ENCODE peak calls at places on chromosomes 4 and X, in seven cellular contexts. F is IMR-90, T is neuronal stem cell, E is mesenchymal stem cell, V is H9, Q is H1, B is trophoblast cell. D is an unnamed sample.

GRCh38 chr4:24236532-24236931 is 346.7 kb upstream of the PPARGC1A start:
- DNase-seq in V (no peak), B (no peak), T (no peak), Q (no peak), E (peak; percentile 20), F (peak; percentile 34), D (no peak)

GRCh38 chrX:153662266-153662665 is 11.3 kb downstream of the PNCK start:
- DNase-seq in Q (no peak), B (peak; percentile 70), T (no peak), E (peak; percentile 22), F (peak; percentile 15), V (peak; percentile 80), D (peak; percentile 64)

GRCh38 chr4:184251680-184252000 is 34.0 kb upstream of the ENPP6 start:
- DNase-seq in F (no peak), B (no peak), Q (no peak), T (no peak), E (no peak), V (no peak), D (no peak)

GRCh38 chrX:103362504-103362903 is 6.2 kb downstream of the TCEAL9 start:
- DNase-seq in F (peak; percentile 57), Q (no peak), E (peak; percentile 34), V (no peak), B (peak; percentile 70), T (no peak), D (peak; percentile 89)

GRCh38 chr4:102564399-102564921 is 63.3 kb downstream of the NFKB1 start:
- DNase-seq in T (no peak), Q (no peak), V (no peak), B (peak; percentile 38), E (peak; percentile 44), F (peak; percentile 81), D (no peak)

GRCh38 chr4:185738851-185739250 is 73.1 kb downstream of the SORBS2 start:
- DNase-seq in B (no peak), V (no peak), T (no peak), E (no peak), Q (no peak), F (no peak), D (peak; percentile 69)

GRCh38 chr4:42995343-42995944 is 102.9 kb downstream of the GRXCR1 start:
- DNase-seq in F (peak; percentile 22), B (peak; percentile 43), V (no peak), T (peak; percentile 23), E (peak; percentile 19), Q (no peak), D (peak; percentile 63)

GRCh38 chr4:14726441-14727405 is 275.6 kb upstream of the CPEB2 start:
- DNase-seq in B (peak; percentile 38), T (no peak), E (no peak), V (peak; percentile 38), F (peak; percentile 35), Q (no peak), D (peak; percentile 44)

GRCh38 chr4:82780398-82781231 is 18.0 kb downstream of the SCD5 start:
- DNase-seq in B (no peak), F (peak; percentile 59), E (peak; percentile 42), T (no peak), V (peak; percentile 29), Q (no peak), D (no peak)

GRCh38 chr4:76342191-76342590 is 35.7 kb downstream of the STBD1 start:
- DNase-seq in T (no peak), F (no peak), V (no peak), E (no peak), B (no peak), Q (no peak), D (no peak)

GRCh38 chr4:14856076-14856926 is 146.0 kb upstream of the CPEB2 start:
- DNase-seq in V (no peak), Q (peak; percentile 27), F (peak; percentile 100), B (peak; percentile 69), E (peak; percentile 100), T (no peak), D (peak; percentile 80)

GRCh38 chrX:69299271-69299670 is 134.0 kb upstream of the PJA1 start:
- DNase-seq in F (no peak), T (no peak), V (no peak), Q (no peak), E (no peak), B (no peak), D (no peak)

GRCh38 chr4:8915201-8916200 is 43.9 kb upstream of the HMX1 start:
- DNase-seq in Q (no peak), V (no peak), T (no peak), F (no peak), E (no peak), B (no peak), D (no peak)

GRCh38 chrX:147884958-147885357 is 26.8 kb upstream of the FMR1 start:
- DNase-seq in F (no peak), T (no peak), Q (no peak), E (no peak), V (no peak), B (peak; percentile 85), D (no peak)

GRCh38 chr4:54076673-54077072 is 12.3 kb upstream of the CHIC2 start:
- DNase-seq in B (peak; percentile 70), V (no peak), E (no peak), F (peak; percentile 39), Q (no peak), T (no peak), D (no peak)
- H2BK120ac ChIP-seq in B (no peak overlapping the region), V (no peak overlapping the region), E (no peak overlapping the region), F (peak overlapping the region; percentile 82), Q (no peak overlapping the region), T (no peak overlapping the region), D (no peak overlapping the region)

GRCh38 chr4:123987408-123987807 is 590.8 kb downstream of the SPRY1 start:
- DNase-seq in Q (no peak), F (no peak), E (no peak), B (no peak), V (no peak), T (no peak), D (no peak)
- H2BK120ac ChIP-seq in Q (no peak overlapping the region), F (peak overlapping the region; percentile 93), E (no peak overlapping the region), B (peak overlapping the region; percentile 83), V (no peak overlapping the region), T (no peak overlapping the region), D (no peak overlapping the region)

GRCh38 chr4:173766231-173766630 is 236.2 kb upstream of the HAND2 start:
- DNase-seq in Q (no peak), V (no peak), F (peak; percentile 19), T (no peak), B (no peak), E (peak; percentile 64), D (no peak)

GRCh38 chr4:173765731-173766130 is 235.7 kb upstream of the HAND2 start:
- DNase-seq in T (no peak), F (no peak), V (no peak), Q (no peak), E (no peak), B (no peak), D (no peak)

GRCh38 chr4:173767650-173768049 is 237.6 kb upstream of the HAND2 start:
- DNase-seq in Q (no peak), V (no peak), F (no peak), B (no peak), E (no peak), T (no peak), D (no peak)

GRCh38 chr4:173769568-173769967 is 239.5 kb upstream of the HAND2 start:
- DNase-seq in V (no peak), B (no peak), E (peak; percentile 33), T (no peak), Q (no peak), F (peak; percentile 5), D (no peak)
- H2BK120ac ChIP-seq in V (no peak overlapping the region), B (no peak overlapping the region), E (no peak overlapping the region), T (no peak overlapping the region), Q (no peak overlapping the region), F (no peak overlapping the region), D (no peak overlapping the region)

DNA sequence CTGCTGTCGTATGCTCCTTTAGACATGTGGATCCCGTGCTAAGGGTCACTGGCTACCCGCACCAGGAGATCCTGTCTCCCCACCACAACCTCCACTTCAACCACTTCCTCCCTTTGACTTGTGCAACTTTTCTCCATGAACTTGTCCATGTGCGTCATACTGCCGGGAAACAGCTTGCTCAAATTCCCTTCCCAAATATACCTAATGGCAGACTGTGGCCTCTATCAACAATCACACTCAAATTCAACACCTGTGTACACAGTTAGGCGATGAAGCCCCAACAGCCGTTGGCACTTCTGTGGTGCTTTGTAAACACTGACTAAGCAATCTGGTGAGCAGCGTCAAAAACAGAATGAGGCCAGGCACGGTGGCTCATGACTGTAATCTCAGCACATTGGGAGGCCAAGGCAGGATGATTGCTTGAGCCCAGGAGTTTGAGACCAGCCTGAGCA is 49.5 kb downstream of the CD99L2 start:
- DNase-seq in T (no peak), B (peak; percentile 88), V (no peak), Q (no peak), E (no peak), F (no peak), D (no peak)
- H2BK120ac ChIP-seq in T (no peak overlapping the region), B (peak overlapping the region; percentile 66), V (no peak overlapping the region), Q (no peak overlapping the region), E (no peak overlapping the region), F (no peak overlapping the region), D (no peak overlapping the region)

GRCh38 chrX:114842181-114842580 is 175.2 kb downstream of the IL13RA2 start:
- DNase-seq in F (no peak), V (no peak), T (no peak), E (no peak), B (no peak), Q (no peak), D (no peak)
- H2BK120ac ChIP-seq in F (no peak overlapping the region), V (no peak overlapping the region), T (no peak overlapping the region), E (no peak overlapping the region), B (no peak overlapping the region), Q (no peak overlapping the region), D (no peak overlapping the region)

GRCh38 chr4:2786794-2787229 is 6.1 kb upstream of the SH3BP2 start:
- DNase-seq in B (no peak), T (no peak), V (no peak), E (no peak), Q (no peak), F (no peak), D (no peak)

GRCh38 chr4:2783790-2784189 is 9.1 kb upstream of the SH3BP2 start:
- DNase-seq in B (no peak), E (no peak), T (no peak), F (no peak), V (no peak), Q (no peak), D (no peak)

GRCh38 chr4:2786152-2786671 is 6.7 kb upstream of the SH3BP2 start:
- DNase-seq in V (no peak), B (no peak), E (no peak), Q (no peak), T (no peak), F (no peak), D (no peak)

GRCh38 chr4:2785613-2786012 is 7.3 kb upstream of the SH3BP2 start:
- DNase-seq in F (no peak), B (no peak), T (no peak), E (peak; percentile 28), Q (no peak), V (no peak), D (no peak)

GRCh38 chr4:2781911-2782310 is 11.0 kb upstream of the SH3BP2 start:
- DNase-seq in V (no peak), B (no peak), E (no peak), T (no peak), Q (no peak), F (no peak), D (no peak)
- H2BK120ac ChIP-seq in V (no peak overlapping the region), B (no peak overlapping the region), E (no peak overlapping the region), T (no peak overlapping the region), Q (no peak overlapping the region), F (no peak overlapping the region), D (no peak overlapping the region)

DNA sequence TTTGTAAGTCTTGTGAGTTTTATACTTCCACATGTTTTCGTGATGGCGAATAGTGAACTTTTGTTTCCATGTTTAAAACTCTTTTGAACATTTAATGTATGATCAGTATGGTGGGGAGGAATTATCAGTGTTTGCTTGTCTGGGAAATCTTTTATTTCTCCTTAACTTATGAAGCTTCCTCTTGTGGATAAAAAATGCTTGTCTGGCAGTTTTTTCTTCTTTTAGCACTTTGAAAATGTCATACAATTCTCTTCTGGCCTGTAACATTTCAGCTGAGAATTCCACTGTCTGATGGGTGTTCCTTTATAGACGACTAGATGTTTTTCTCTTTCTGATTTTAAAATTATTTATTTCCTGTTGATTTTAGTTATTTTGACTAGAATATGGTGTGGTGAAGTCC is 576.0 kb downstream of the DACH2 start:
- DNase-seq in B (no peak), F (no peak), E (no peak), T (no peak), Q (no peak), V (no peak), D (no peak)
- H2BK120ac ChIP-seq in B (no peak overlapping the region), F (no peak overlapping the region), E (no peak overlapping the region), T (no peak overlapping the region), Q (no peak overlapping the region), V (no peak overlapping the region), D (no peak overlapping the region)